ENCODE peak calls at places on chromosomes 11 and 22, in nine cellular contexts. K is pancreas, R is right lobe of liver, S is cardiac muscle cell, C is heart left ventricle, B is ovary, E is PC-3, V is mammary epithelial cell, O is adrenal gland. A is an unnamed sample.

GRCh38 chr11:79461144-79461543 is 20.3 kb upstream of the TENM4 start:
- DNase-seq in K (no peak), R (no peak), S (peak; percentile 72), C (no peak), B (peak; percentile 47), E (peak; percentile 45), V (peak; percentile 54), O (peak; percentile 17), A (peak; percentile 57)

GRCh38 chr11:43567396-43567975 is 113.1 kb upstream of the HSD17B12 start:
- DNase-seq in K (no peak), R (no peak), S (peak; percentile 72), C (no peak), B (no peak), E (peak; percentile 63), V (no peak), O (no peak), A (no peak)

GRCh38 chr11:133946541-133947297 is 10.0 kb downstream of the IGSF9B start:
- DNase-seq in K (no peak), R (no peak), S (no peak), C (peak; percentile 72), B (no peak), E (no peak), V (no peak), O (no peak), A (peak; percentile 25)

GRCh38 chr11:75035911-75036536 is 47.3 kb downstream of the NEU3 start:
- DNase-seq in K (no peak), R (no peak), S (no peak), C (no peak), B (no peak), E (peak; percentile 93), V (peak; percentile 61), O (no peak), A (peak; percentile 65)

GRCh38 chr22:27667121-27667843 is 134.3 kb downstream of the MN1 start:
- DNase-seq in K (peak; percentile 38), R (no peak), S (peak; percentile 42), C (peak; percentile 60), B (peak; percentile 46), E (no peak), V (no peak), O (peak; percentile 44), A (no peak)

GRCh38 chr11:114479331-114479730 is 40.1 kb downstream of the REXO2 start:
- DNase-seq in K (no peak), R (no peak), S (no peak), C (no peak), B (no peak), E (no peak), V (peak; percentile 25), O (no peak), A (no peak)

GRCh38 chr11:45651841-45652745 is 13.3 kb downstream of the CHST1 start:
- DNase-seq in K (no peak), R (no peak), S (no peak), C (no peak), B (no peak), E (no peak), V (no peak), O (no peak), A (no peak)

GRCh38 chr11:102791271-102792036 is 6.5 kb downstream of the MMP1 start:
- DNase-seq in K (no peak), R (no peak), S (no peak), C (no peak), B (no peak), E (peak; percentile 73), V (peak; percentile 34), O (no peak), A (no peak)

GRCh38 chr11:72041364-72042058 is 38.8 kb downstream of the NUMA1 start:
- DNase-seq in K (peak; percentile 81), R (peak; percentile 83), S (peak; percentile 81), C (peak; percentile 81), B (peak; percentile 72), E (peak; percentile 55), V (peak; percentile 64), O (peak; percentile 83), A (peak; percentile 86)

GRCh38 chr11:79414644-79415317 is 26.0 kb downstream of the TENM4 start:
- DNase-seq in K (no peak), R (no peak), S (peak; percentile 79), C (peak; percentile 29), B (peak; percentile 64), E (peak; percentile 61), V (peak; percentile 76), O (peak; percentile 79), A (peak; percentile 89)

GRCh38 chr11:76203937-76204336 is 2.4 kb downstream of the WNT11 start:
- DNase-seq in K (no peak), R (no peak), S (no peak), C (no peak), B (no peak), E (no peak), V (no peak), O (no peak), A (no peak)

GRCh38 chr11:19740586-19740985 is 27.9 kb downstream of the NAV2 start:
- DNase-seq in K (no peak), R (no peak), S (no peak), C (no peak), B (no peak), E (no peak), V (no peak), O (no peak), A (no peak)

GRCh38 chr11:19737575-19737974 is 24.9 kb downstream of the NAV2 start:
- DNase-seq in K (no peak), R (no peak), S (no peak), C (no peak), B (no peak), E (no peak), V (no peak), O (no peak), A (no peak)

GRCh38 chr11:19738124-19738523 is 25.5 kb downstream of the NAV2 start:
- DNase-seq in K (no peak), R (no peak), S (no peak), C (no peak), B (no peak), E (no peak), V (no peak), O (no peak), A (no peak)

GRCh38 chr11:19742595-19743292 is 30.1 kb downstream of the NAV2 start:
- DNase-seq in K (peak; percentile 64), R (peak; percentile 85), S (peak; percentile 86), C (peak; percentile 81), B (peak; percentile 53), E (peak; percentile 88), V (peak; percentile 67), O (peak; percentile 81), A (peak; percentile 86)

GRCh38 chr11:19739872-19740271 is 27.2 kb downstream of the NAV2 start:
- DNase-seq in K (no peak), R (no peak), S (peak; percentile 39), C (no peak), B (no peak), E (no peak), V (no peak), O (no peak), A (peak; percentile 45)
- TF ChIP-seq CTCF in K (no peak), R (peak; percentile 15), S (peak; percentile 51), C (peak; percentile 35), B (no peak), E (peak; percentile 37), V (peak; percentile 14), O (no peak), A (peak; percentile 19)

GRCh38 chr22:46737976-46738641 is at the start of gene CERK:
- DNase-seq in K (peak; percentile 83), R (peak; percentile 83), S (peak; percentile 82), C (peak; percentile 90), B (peak; percentile 77), E (peak; percentile 35), V (no peak), O (peak; percentile 91), A (peak; percentile 79)
- H3K27ac ChIP-seq in K (peak within 1 kb of the TSS; percentile 84), R (peak within 1 kb of the TSS; percentile 73), S (peak within 1 kb of the TSS; percentile 92), C (peak within 1 kb of the TSS; percentile 98), B (peak within 1 kb of the TSS; percentile 93), E (no peak within 1 kb of the TSS), V (no peak within 1 kb of the TSS), O (peak within 1 kb of the TSS; percentile 98), A (peak within 1 kb of the TSS; percentile 82)

GRCh38 chr22:42645938-42646568 is 3.1 kb downstream of the CYB5R3 start:
- DNase-seq in K (no peak), R (peak; percentile 79), S (no peak), C (no peak), B (no peak), E (no peak), V (no peak), O (no peak), A (peak; percentile 69)
- H3K4me3 ChIP-seq in K (peak overlapping the region; percentile 3), R (peak overlapping the region; percentile 39), S (no peak overlapping the region), C (peak overlapping the region; percentile 48), B (peak overlapping the region; percentile 26), E (no peak overlapping the region), V (no peak overlapping the region), O (no peak overlapping the region), A (no peak overlapping the region)

DNA sequence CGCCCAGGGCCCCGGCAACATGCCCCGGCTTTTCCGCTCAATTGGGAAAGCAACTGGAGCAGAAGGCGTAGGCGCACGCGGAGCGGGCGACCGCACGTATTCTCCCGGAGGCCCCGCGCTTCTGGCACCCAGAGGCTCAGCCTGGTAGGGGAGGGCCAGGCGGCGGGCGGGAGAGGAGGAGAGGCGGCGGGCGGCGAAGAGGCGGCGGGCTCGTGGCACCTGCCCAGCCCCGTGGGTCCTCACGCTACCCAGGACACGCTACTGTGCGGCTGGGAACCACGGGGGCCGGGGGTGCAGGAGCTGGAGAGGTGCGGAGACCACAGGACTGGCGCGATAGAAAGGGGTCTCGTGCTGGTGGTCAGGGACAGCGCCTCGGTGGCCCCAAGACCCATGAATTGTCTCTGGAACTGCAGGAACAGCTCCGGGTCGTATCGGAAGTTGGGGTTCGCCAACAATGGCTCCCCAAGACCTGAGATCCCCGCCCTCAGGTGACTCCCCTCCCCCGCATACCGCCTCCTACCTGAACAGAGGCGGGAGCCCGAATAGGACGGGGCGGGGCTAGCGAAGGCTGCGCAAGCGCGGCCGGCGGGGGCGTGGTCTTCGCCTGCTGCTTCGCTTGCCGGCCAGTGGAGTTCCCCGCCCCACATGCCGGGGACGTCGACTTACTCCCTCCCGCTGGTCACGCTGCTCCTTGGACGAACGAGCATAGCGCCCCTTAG is at the start of gene SLC37A4:
- DNase-seq in K (peak; percentile 98), R (peak; percentile 99), S (peak; percentile 99), C (peak; percentile 99), B (peak; percentile 96), E (peak; percentile 100), V (peak; percentile 96), O (peak; percentile 99), A (peak; percentile 99)
- TF ChIP-seq CTCF in K (peak; percentile 78), R (no peak), S (peak; percentile 91), C (peak; percentile 97), B (peak; percentile 78), E (peak; percentile 93), V (no peak), O (peak; percentile 79), A (no peak)

GRCh38 chr22:45224331-45224730 is 16.4 kb downstream of the KIAA0930 start:
- DNase-seq in K (no peak), R (no peak), S (no peak), C (no peak), B (no peak), E (no peak), V (no peak), O (no peak), A (peak; percentile 53)
- H3K27ac ChIP-seq in K (no peak overlapping the region), R (no peak overlapping the region), S (no peak overlapping the region), C (no peak overlapping the region), B (no peak overlapping the region), E (no peak overlapping the region), V (no peak overlapping the region), O (no peak overlapping the region), A (no peak overlapping the region)

A was measured in thyroid gland.